ENCODE peak calls at places on chromosomes 12 and 14, in five cellular contexts. One of them, this sample, is unnamed.

GRCh38 chr12:9273276-9273675 is 65.1 kb upstream of the PZP start:
- DNase-seq in glutamatergic neuron: no peak
- DNase-seq in psoas muscle: no peak
- DNase-seq in SIG-M5: no peak
- DNase-seq in T-cell: no peak
- DNase-seq in this sample: no peak

GRCh38 chr12:52692253-52692652 is 11.1 kb downstream of the KRT77 start:
- DNase-seq in glutamatergic neuron: peak; percentile 29
- DNase-seq in psoas muscle: no peak
- DNase-seq in T-cell: no peak
- DNase-seq in SIG-M5: no peak
- DNase-seq in this sample: no peak

GRCh38 chr12:27176765-27177164 is 67.3 kb upstream of the STK38L start:
- DNase-seq in SIG-M5: no peak
- DNase-seq in psoas muscle: no peak
- DNase-seq in T-cell: no peak
- DNase-seq in glutamatergic neuron: no peak
- DNase-seq in this sample: no peak

GRCh38 chr12:16347391-16348298 is at the start of gene MGST1:
- DNase-seq in T-cell: no peak
- DNase-seq in psoas muscle: peak; percentile 76
- DNase-seq in glutamatergic neuron: peak; percentile 67
- DNase-seq in SIG-M5: no peak
- DNase-seq in this sample: peak; percentile 53

GRCh38 chr12:5588231-5588995 is 156.5 kb downstream of the NTF3 start:
- DNase-seq in T-cell: no peak
- DNase-seq in glutamatergic neuron: no peak
- DNase-seq in psoas muscle: no peak
- DNase-seq in SIG-M5: no peak
- DNase-seq in this sample: no peak

GRCh38 chr12:2959194-2959507 is at the start of gene TEAD4:
- DNase-seq in glutamatergic neuron: peak; percentile 61
- DNase-seq in SIG-M5: no peak
- DNase-seq in psoas muscle: peak; percentile 80
- DNase-seq in T-cell: no peak
- DNase-seq in this sample: no peak

GRCh38 chr12:49698619-49699545 is 8.3 kb downstream of the FMNL3 start:
- DNase-seq in glutamatergic neuron: no peak
- DNase-seq in psoas muscle: peak; percentile 24
- DNase-seq in T-cell: no peak
- DNase-seq in SIG-M5: peak; percentile 66
- DNase-seq in this sample: peak; percentile 94

GRCh38 chr14:94601961-94602391 is 10.2 kb upstream of the SERPINA3 start:
- DNase-seq in SIG-M5: no peak
- DNase-seq in psoas muscle: peak; percentile 79
- DNase-seq in T-cell: no peak
- DNase-seq in glutamatergic neuron: no peak
- DNase-seq in this sample: no peak

GRCh38 chr12:51126297-51126696 is 42.9 kb upstream of the CSRNP2 start:
- DNase-seq in psoas muscle: no peak
- DNase-seq in glutamatergic neuron: no peak
- DNase-seq in T-cell: no peak
- DNase-seq in SIG-M5: no peak
- DNase-seq in this sample: no peak

This sample was measured in GF-D8.